ENCODE peak calls at places on chromosomes 2 and 18, in seven cellular contexts. One of them, this sample, is unnamed. For H3K27me3, the result is how much of the 10 kb centered on the place peaks cover.

GRCh38 chr2:162184362-162184761 is 32.3 kb upstream of the GCG start:
- DNase-seq in K562: no peak
- DNase-seq in HCT116: no peak
- DNase-seq in GM12878: no peak
- DNase-seq in H1: no peak
- DNase-seq in HepG2: no peak
- DNase-seq in SK-N-SH: no peak
- DNase-seq in this sample: no peak

GRCh38 chr2:164910091-164910899 is 45.0 kb downstream of the SLC38A11 start:
- DNase-seq in H1: no peak
- DNase-seq in GM12878: no peak
- DNase-seq in HCT116: no peak
- DNase-seq in SK-N-SH: no peak
- DNase-seq in HepG2: peak
- DNase-seq in K562: no peak
- DNase-seq in this sample: no peak

GRCh38 chr2:152189622-152190495 is 14.3 kb upstream of the STAM2 start:
- DNase-seq in SK-N-SH: peak
- DNase-seq in H1: no peak
- DNase-seq in GM12878: no peak
- DNase-seq in K562: peak
- DNase-seq in HCT116: peak
- DNase-seq in HepG2: peak
- DNase-seq in this sample: no peak

GRCh38 chr2:225004531-225004930 is 37.7 kb downstream of the DOCK10 start:
- DNase-seq in K562: no peak
- DNase-seq in GM12878: no peak
- DNase-seq in HCT116: no peak
- DNase-seq in SK-N-SH: no peak
- DNase-seq in H1: no peak
- DNase-seq in HepG2: no peak
- DNase-seq in this sample: no peak

GRCh38 chr2:283996-284794 is 3.7 kb downstream of the ALKAL2 start:
- DNase-seq in GM12878: no peak
- DNase-seq in K562: no peak
- DNase-seq in HepG2: no peak
- DNase-seq in SK-N-SH: no peak
- DNase-seq in HCT116: no peak
- DNase-seq in H1: no peak
- DNase-seq in this sample: no peak

GRCh38 chr18:56676639-56677038 is 25.5 kb downstream of the WDR7 start:
- DNase-seq in H1: no peak
- DNase-seq in K562: no peak
- DNase-seq in GM12878: no peak
- DNase-seq in HCT116: no peak
- DNase-seq in HepG2: no peak
- DNase-seq in SK-N-SH: no peak
- DNase-seq in this sample: no peak

GRCh38 chr2:157809212-157809611 is 66.9 kb downstream of the ACVR1 start:
- DNase-seq in SK-N-SH: no peak
- DNase-seq in GM12878: no peak
- DNase-seq in K562: no peak
- DNase-seq in HCT116: no peak
- DNase-seq in HepG2: no peak
- DNase-seq in H1: no peak
- DNase-seq in this sample: no peak

GRCh38 chr18:79422022-79422782 is 26.5 kb downstream of the NFATC1 start:
- DNase-seq in GM12878: no peak
- DNase-seq in SK-N-SH: no peak
- DNase-seq in HCT116: no peak
- DNase-seq in HepG2: no peak
- DNase-seq in H1: no peak
- DNase-seq in K562: no peak
- DNase-seq in this sample: no peak

GRCh38 chr18:3839481-3840075 is 389.6 kb downstream of the TGIF1 start:
- DNase-seq in K562: no peak
- DNase-seq in HepG2: no peak
- DNase-seq in SK-N-SH: no peak
- DNase-seq in H1: no peak
- DNase-seq in GM12878: no peak
- DNase-seq in HCT116: no peak
- DNase-seq in this sample: no peak

GRCh38 chr2:237532225-237532624 is 34.1 kb upstream of the PRLH start:
- DNase-seq in K562: no peak
- DNase-seq in SK-N-SH: no peak
- DNase-seq in HCT116: no peak
- DNase-seq in HepG2: no peak
- DNase-seq in GM12878: no peak
- DNase-seq in H1: no peak
- DNase-seq in this sample: no peak

GRCh38 chr2:237540823-237541222 is 25.6 kb upstream of the PRLH start:
- DNase-seq in HepG2: no peak
- DNase-seq in GM12878: no peak
- DNase-seq in H1: no peak
- DNase-seq in K562: no peak
- DNase-seq in SK-N-SH: no peak
- DNase-seq in HCT116: no peak
- DNase-seq in this sample: no peak

GRCh38 chr2:2992622-2993021 is 385.0 kb downstream of the EIPR1 start:
- DNase-seq in K562: no peak
- DNase-seq in SK-N-SH: no peak
- DNase-seq in HepG2: no peak
- DNase-seq in HCT116: no peak
- DNase-seq in H1: no peak
- DNase-seq in GM12878: no peak
- DNase-seq in this sample: no peak

GRCh38 chr2:24749069-24749691 is 44.0 kb downstream of the PTRHD1 start:
- DNase-seq in K562: no peak
- DNase-seq in GM12878: no peak
- DNase-seq in HCT116: no peak
- DNase-seq in H1: no peak
- DNase-seq in SK-N-SH: no peak
- DNase-seq in HepG2: no peak
- DNase-seq in this sample: no peak

GRCh38 chr18:34866310-34866709 is 156.2 kb downstream of the DTNA start:
- DNase-seq in K562: no peak
- DNase-seq in HepG2: no peak
- DNase-seq in HCT116: no peak
- DNase-seq in H1: no peak
- DNase-seq in GM12878: no peak
- DNase-seq in SK-N-SH: no peak
- DNase-seq in this sample: no peak

GRCh38 chr2:228655341-228655740 is 473.9 kb upstream of the SPHKAP start:
- DNase-seq in HepG2: no peak
- DNase-seq in SK-N-SH: no peak
- DNase-seq in H1: no peak
- DNase-seq in K562: no peak
- DNase-seq in GM12878: no peak
- DNase-seq in HCT116: no peak
- DNase-seq in this sample: no peak

GRCh38 chr18:12041561-12041960 is 52.1 kb upstream of the ANKRD62 start:
- DNase-seq in H1: no peak
- DNase-seq in HepG2: no peak
- DNase-seq in SK-N-SH: no peak
- DNase-seq in HCT116: no peak
- DNase-seq in GM12878: no peak
- DNase-seq in K562: no peak
- DNase-seq in this sample: no peak

GRCh38 chr2:238589591-238590460 is 163.1 kb downstream of the ASB1 start:
- DNase-seq in HepG2: no peak
- DNase-seq in HCT116: no peak
- DNase-seq in GM12878: no peak
- DNase-seq in SK-N-SH: no peak
- DNase-seq in K562: no peak
- DNase-seq in H1: no peak
- DNase-seq in this sample: no peak

GRCh38 chr18:67302043-67302442 is 214.5 kb downstream of the DSEL start:
- DNase-seq in SK-N-SH: no peak
- DNase-seq in HCT116: no peak
- DNase-seq in K562: no peak
- DNase-seq in HepG2: no peak
- DNase-seq in H1: no peak
- DNase-seq in GM12878: no peak
- DNase-seq in this sample: no peak

GRCh38 chr2:172087780-172088244 is 2.5 kb downstream of the DLX1 start:
- DNase-seq in GM12878: no peak
- DNase-seq in K562: no peak
- DNase-seq in H1: no peak
- DNase-seq in HCT116: no peak
- DNase-seq in SK-N-SH: peak
- DNase-seq in HepG2: no peak
- DNase-seq in this sample: no peak

GRCh38 chr18:6759579-6759978 is 30.1 kb downstream of the ARHGAP28 start:
- DNase-seq in K562: no peak
- DNase-seq in GM12878: no peak
- DNase-seq in SK-N-SH: no peak
- DNase-seq in H1: no peak
- DNase-seq in HepG2: no peak
- DNase-seq in HCT116: no peak
- DNase-seq in this sample: no peak

GRCh38 chr18:33051397-33051796 is 278.6 kb upstream of the KLHL14 start:
- DNase-seq in SK-N-SH: no peak
- DNase-seq in HCT116: no peak
- DNase-seq in H1: no peak
- DNase-seq in K562: no peak
- DNase-seq in HepG2: peak
- DNase-seq in GM12878: no peak
- DNase-seq in this sample: peak

GRCh38 chr2:139296672-139297209 is 516.6 kb upstream of the NXPH2 start:
- DNase-seq in H1: no peak
- DNase-seq in HCT116: no peak
- DNase-seq in HepG2: no peak
- DNase-seq in K562: no peak
- DNase-seq in SK-N-SH: no peak
- DNase-seq in GM12878: no peak
- DNase-seq in this sample: no peak

GRCh38 chr2:127638361-127639110 is 7.4 kb upstream of the GPR17 start:
- DNase-seq in SK-N-SH: no peak
- DNase-seq in HepG2: no peak
- DNase-seq in GM12878: no peak
- DNase-seq in H1: peak
- DNase-seq in HCT116: no peak
- DNase-seq in K562: peak
- DNase-seq in this sample: no peak

GRCh38 chr18:77749189-77749588 is 499.5 kb downstream of the GALR1 start:
- DNase-seq in HCT116: no peak
- DNase-seq in HepG2: no peak
- DNase-seq in GM12878: no peak
- DNase-seq in H1: no peak
- DNase-seq in SK-N-SH: peak
- DNase-seq in K562: peak
- DNase-seq in this sample: no peak

GRCh38 chr18:22412502-22412901 is 5.2 kb downstream of the CTAGE1 start:
- DNase-seq in SK-N-SH: no peak
- DNase-seq in K562: no peak
- DNase-seq in HepG2: no peak
- DNase-seq in GM12878: no peak
- DNase-seq in HCT116: no peak
- DNase-seq in H1: no peak
- DNase-seq in this sample: no peak

GRCh38 chr2:189657867-189658266 is 3.4 kb upstream of the ASNSD1 start:
- DNase-seq in GM12878: peak
- DNase-seq in H1: no peak
- DNase-seq in K562: no peak
- DNase-seq in HepG2: no peak
- DNase-seq in SK-N-SH: no peak
- DNase-seq in HCT116: no peak
- DNase-seq in this sample: no peak

GRCh38 chr18:10270160-10270571 is 184.3 kb upstream of the APCDD1 start:
- DNase-seq in H1: no peak
- DNase-seq in GM12878: no peak
- DNase-seq in HepG2: peak
- DNase-seq in K562: no peak
- DNase-seq in HCT116: no peak
- DNase-seq in SK-N-SH: no peak
- DNase-seq in this sample: no peak
- H3K27ac ChIP-seq in H1: no peak
- H3K27ac ChIP-seq in GM12878: no peak
- H3K27ac ChIP-seq in HepG2: no peak
- H3K27ac ChIP-seq in K562: no peak
- H3K27ac ChIP-seq in HCT116: no peak
- H3K27ac ChIP-seq in SK-N-SH: no peak
- H3K27ac ChIP-seq in this sample: no peak

GRCh38 chr2:203728321-203728720 is 21.9 kb downstream of the CD28 start:
- DNase-seq in HepG2: no peak
- DNase-seq in H1: no peak
- DNase-seq in GM12878: no peak
- DNase-seq in K562: no peak
- DNase-seq in HCT116: no peak
- DNase-seq in SK-N-SH: no peak
- DNase-seq in this sample: no peak
- TF ChIP-seq SIN3A in HepG2: no peak
- TF ChIP-seq SIN3A in H1: no peak
- TF ChIP-seq SIN3A in GM12878: no peak
- TF ChIP-seq SIN3A in K562: no peak
- TF ChIP-seq SIN3A in HCT116: no peak
- TF ChIP-seq SIN3A in SK-N-SH: no peak
- TF ChIP-seq SIN3A in this sample: no peak

DNA sequence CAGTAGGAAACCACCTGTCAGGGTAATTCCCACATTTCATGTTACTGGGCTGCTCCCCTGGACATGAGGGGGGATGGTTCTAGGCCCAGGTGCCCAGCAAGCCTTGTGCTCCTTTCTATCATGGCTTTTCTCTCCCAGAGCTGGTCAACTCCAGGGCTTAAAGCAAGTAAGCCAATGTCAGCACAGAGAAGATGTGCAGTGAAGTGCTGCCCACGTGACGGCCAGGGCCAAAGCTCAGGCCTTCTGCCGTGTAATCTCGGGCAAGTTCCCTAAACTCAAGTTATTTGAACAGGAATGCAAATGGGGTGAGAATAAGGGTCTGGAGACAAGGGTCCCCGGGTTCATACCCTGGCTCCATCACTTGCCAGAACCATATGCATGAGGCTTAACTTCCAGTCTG is 16.5 kb downstream of the SFXN5 start:
- DNase-seq in HCT116: no peak
- DNase-seq in GM12878: no peak
- DNase-seq in K562: no peak
- DNase-seq in H1: no peak
- DNase-seq in HepG2: no peak
- DNase-seq in SK-N-SH: no peak
- DNase-seq in this sample: no peak
- H3K27me3 ChIP-seq in HCT116: under half
- H3K27me3 ChIP-seq in GM12878: under half
- H3K27me3 ChIP-seq in K562: under half
- H3K27me3 ChIP-seq in H1: under half
- H3K27me3 ChIP-seq in HepG2: under half
- H3K27me3 ChIP-seq in SK-N-SH: under half
- H3K27me3 ChIP-seq in this sample: under half

GRCh38 chr18:62437520-62438329 is 85.1 kb upstream of the ZCCHC2 start:
- DNase-seq in H1: no peak
- DNase-seq in HepG2: no peak
- DNase-seq in HCT116: no peak
- DNase-seq in K562: peak
- DNase-seq in SK-N-SH: peak
- DNase-seq in GM12878: no peak
- DNase-seq in this sample: no peak
- H3K27ac ChIP-seq in H1: no peak
- H3K27ac ChIP-seq in HepG2: no peak
- H3K27ac ChIP-seq in HCT116: no peak
- H3K27ac ChIP-seq in K562: no peak
- H3K27ac ChIP-seq in SK-N-SH: peak
- H3K27ac ChIP-seq in GM12878: no peak
- H3K27ac ChIP-seq in this sample: peak

This sample was measured in Panc1.